ENCODE peak calls at places on chromosome 14, in nine cellular contexts. B is GM23338, E is upper lobe of left lung, D is suprapubic skin, U is GM12878, Z is HCT116, R is HL-60, W is sigmoid colon, F is prostate gland. A is an unnamed sample.

GRCh38 chr14:39138450-39138849 is 24.3 kb downstream of the GEMIN2 start:
- DNase-seq in E (no peak), F (no peak), W (no peak), Z (no peak), D (no peak), U (no peak), B (no peak), R (no peak), A (no peak)

GRCh38 chr14:70788893-70789292 is 20.4 kb downstream of the MAP3K9 start:
- DNase-seq in Z (no peak), D (no peak), B (no peak), W (no peak), F (no peak), R (no peak), U (no peak), E (no peak), A (no peak)

GRCh38 chr14:60645191-60645590 is 4.1 kb downstream of the SIX1 start:
- DNase-seq in R (no peak), U (no peak), W (no peak), E (no peak), F (no peak), D (no peak), Z (no peak), B (no peak), A (no peak)

GRCh38 chr14:74604157-74604556 is 7.9 kb downstream of the LTBP2 start:
- DNase-seq in W (no peak), D (no peak), B (no peak), R (no peak), U (no peak), E (no peak), Z (no peak), F (no peak), A (no peak)

GRCh38 chr14:36988568-36988967 is 183.8 kb downstream of the SLC25A21 start:
- DNase-seq in B (no peak), U (no peak), W (no peak), E (no peak), R (no peak), D (no peak), F (no peak), Z (no peak), A (no peak)

GRCh38 chr14:95515080-95515489 is 1.4 kb downstream of the SYNE3 start:
- DNase-seq in B (peak), R (peak), Z (no peak), W (peak), U (no peak), E (peak), D (peak), F (no peak), A (no peak)

GRCh38 chr14:99816642-99817041 is 23.4 kb downstream of the EML1 start:
- DNase-seq in F (no peak), W (no peak), U (no peak), R (no peak), Z (no peak), E (no peak), B (no peak), D (no peak), A (no peak)

GRCh38 chr14:28875937-28876910 is 109.6 kb downstream of the FOXG1 start:
- DNase-seq in R (no peak), E (no peak), W (no peak), B (peak), Z (no peak), D (no peak), F (no peak), U (no peak), A (no peak)

GRCh38 chr14:52018252-52018651 is 28.9 kb downstream of the RTRAF start:
- DNase-seq in U (no peak), E (no peak), B (no peak), W (no peak), Z (no peak), D (no peak), R (no peak), F (no peak), A (peak)

GRCh38 chr14:35414365-35414764 is 9.8 kb upstream of the NFKBIA start:
- DNase-seq in U (no peak), Z (no peak), B (peak), W (no peak), E (no peak), D (no peak), R (no peak), F (no peak), A (no peak)

GRCh38 chr14:31834616-31835015 is 242.5 kb upstream of the ARHGAP5 start:
- DNase-seq in F (no peak), B (no peak), E (no peak), R (no peak), U (no peak), D (no peak), W (no peak), Z (no peak), A (no peak)

GRCh38 chr14:47919994-47920393 is 244.6 kb upstream of the MDGA2 start:
- DNase-seq in D (no peak), U (no peak), R (no peak), F (no peak), W (peak), B (no peak), E (peak), Z (no peak), A (no peak)

GRCh38 chr14:56027421-56027820 is 90.8 kb upstream of the PELI2 start:
- DNase-seq in D (no peak), Z (no peak), U (no peak), E (no peak), F (no peak), W (no peak), B (no peak), R (no peak), A (no peak)

GRCh38 chr14:96811265-96811664 is 14.1 kb downstream of the VRK1 start:
- DNase-seq in B (no peak), R (no peak), E (no peak), Z (no peak), D (no peak), F (no peak), U (no peak), W (no peak), A (no peak)

GRCh38 chr14:49447725-49448124 is 138.5 kb downstream of the RPS29 start:
- DNase-seq in W (no peak), E (no peak), U (no peak), F (no peak), Z (no peak), R (no peak), B (no peak), D (no peak), A (no peak)

GRCh38 chr14:31582286-31582691 is 21.1 kb downstream of the NUBPL start:
- DNase-seq in W (no peak), U (no peak), R (no peak), E (no peak), D (no peak), F (no peak), Z (no peak), B (no peak), A (no peak)

GRCh38 chr14:52553002-52553670 is 500 bp downstream of the GPR137C start:
- DNase-seq in W (peak), Z (no peak), B (peak), D (peak), F (peak), E (peak), U (no peak), R (peak), A (peak)

GRCh38 chr14:68471029-68471963 is 321.6 kb downstream of the ZFP36L1 start:
- DNase-seq in F (no peak), E (no peak), Z (no peak), R (no peak), W (no peak), B (peak), U (peak), D (no peak), A (no peak)
- TF ChIP-seq POLR2AphosphoS5 in F (no peak), E (no peak), Z (no peak), R (no peak), W (no peak), B (peak), U (no peak), D (no peak), A (no peak)

DNA sequence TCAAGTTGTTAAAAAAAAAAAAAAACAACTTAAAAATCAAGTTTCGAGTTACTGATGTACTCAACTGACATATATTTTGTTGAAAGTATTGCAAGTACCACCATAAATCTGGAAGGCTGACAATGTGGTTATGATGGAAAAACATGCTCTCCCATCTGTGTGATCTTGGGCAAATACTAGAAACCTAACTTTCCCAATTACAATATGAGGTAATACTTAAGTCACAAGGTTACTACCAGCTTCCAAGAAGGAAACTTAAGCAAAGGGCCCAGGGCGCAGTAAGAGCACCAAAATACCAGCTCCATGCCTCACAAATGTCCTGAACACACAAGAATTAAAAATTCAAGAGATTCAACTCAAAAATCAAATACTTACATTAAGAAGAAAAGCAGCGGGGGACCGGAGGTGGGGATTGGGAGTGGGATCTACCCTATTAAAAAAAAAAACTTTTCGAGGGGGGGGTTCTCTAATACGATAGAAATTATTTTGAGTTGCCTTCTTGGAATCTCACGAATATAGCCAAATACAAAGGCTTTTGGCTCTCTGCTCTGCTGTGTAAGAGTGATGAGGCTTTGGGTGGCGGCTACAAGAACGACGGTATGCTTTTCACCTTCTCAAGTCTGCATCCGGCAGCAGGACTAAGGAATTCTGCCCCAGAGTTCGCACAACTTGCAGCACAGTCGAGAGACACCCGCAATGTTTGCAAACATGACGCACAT is 1.2 kb downstream of the SAV1 start:
- DNase-seq in R (peak), U (no peak), D (no peak), E (no peak), F (peak), Z (no peak), B (peak), W (peak), A (peak)
- TF ChIP-seq POLR2AphosphoS5 in R (no peak), U (no peak), D (peak), E (no peak), F (peak), Z (no peak), B (no peak), W (peak), A (peak)

GRCh38 chr14:64942531-64943111 is at the start of gene GPX2:
- DNase-seq in Z (no peak), E (peak), F (peak), D (no peak), W (no peak), B (no peak), R (no peak), U (no peak), A (peak)
- TF ChIP-seq POLR2AphosphoS5 in Z (no peak), E (no peak), F (peak), D (no peak), W (no peak), B (no peak), R (no peak), U (no peak), A (peak)

GRCh38 chr14:103705524-103706284 is 9.5 kb downstream of the XRCC3 start:
- DNase-seq in Z (no peak), U (no peak), B (no peak), F (no peak), D (peak), E (no peak), W (no peak), R (no peak), A (no peak)
- TF ChIP-seq POLR2AphosphoS5 in Z (no peak), U (no peak), B (no peak), F (peak), D (no peak), E (no peak), W (no peak), R (no peak), A (no peak)

GRCh38 chr14:105351920-105352871 is 37.6 kb downstream of the PACS2 start:
- DNase-seq in Z (peak), U (peak), W (peak), D (peak), B (peak), R (peak), F (peak), E (no peak), A (peak)
- TF ChIP-seq POLR2AphosphoS5 in Z (no peak), U (no peak), W (no peak), D (no peak), B (no peak), R (no peak), F (peak), E (no peak), A (no peak)

GRCh38 chr14:22399776-22400175 is 189.2 kb downstream of the DAD1 start:
- DNase-seq in Z (no peak), F (no peak), U (no peak), E (no peak), R (no peak), D (no peak), W (no peak), B (no peak), A (no peak)
- TF ChIP-seq POLR2AphosphoS5 in Z (no peak), F (no peak), U (no peak), E (no peak), R (no peak), D (no peak), W (no peak), B (no peak), A (no peak)

GRCh38 chr14:101947904-101948665 is 16.3 kb upstream of the DYNC1H1 start:
- DNase-seq in F (peak), W (peak), B (peak), Z (peak), R (peak), E (peak), U (peak), D (peak), A (peak)

GRCh38 chr14:101948666-101949205 is 15.6 kb upstream of the DYNC1H1 start:
- DNase-seq in W (peak), U (no peak), R (no peak), B (peak), F (no peak), E (peak), D (peak), Z (no peak), A (no peak)

GRCh38 chr14:101950100-101950499 is 14.3 kb upstream of the DYNC1H1 start:
- DNase-seq in D (peak), F (no peak), R (no peak), Z (no peak), W (peak), E (no peak), B (no peak), U (no peak), A (no peak)

GRCh38 chr14:101953151-101953550 is 11.2 kb upstream of the DYNC1H1 start:
- DNase-seq in Z (no peak), R (no peak), D (peak), F (no peak), E (no peak), W (peak), B (no peak), U (no peak), A (no peak)

DNA sequence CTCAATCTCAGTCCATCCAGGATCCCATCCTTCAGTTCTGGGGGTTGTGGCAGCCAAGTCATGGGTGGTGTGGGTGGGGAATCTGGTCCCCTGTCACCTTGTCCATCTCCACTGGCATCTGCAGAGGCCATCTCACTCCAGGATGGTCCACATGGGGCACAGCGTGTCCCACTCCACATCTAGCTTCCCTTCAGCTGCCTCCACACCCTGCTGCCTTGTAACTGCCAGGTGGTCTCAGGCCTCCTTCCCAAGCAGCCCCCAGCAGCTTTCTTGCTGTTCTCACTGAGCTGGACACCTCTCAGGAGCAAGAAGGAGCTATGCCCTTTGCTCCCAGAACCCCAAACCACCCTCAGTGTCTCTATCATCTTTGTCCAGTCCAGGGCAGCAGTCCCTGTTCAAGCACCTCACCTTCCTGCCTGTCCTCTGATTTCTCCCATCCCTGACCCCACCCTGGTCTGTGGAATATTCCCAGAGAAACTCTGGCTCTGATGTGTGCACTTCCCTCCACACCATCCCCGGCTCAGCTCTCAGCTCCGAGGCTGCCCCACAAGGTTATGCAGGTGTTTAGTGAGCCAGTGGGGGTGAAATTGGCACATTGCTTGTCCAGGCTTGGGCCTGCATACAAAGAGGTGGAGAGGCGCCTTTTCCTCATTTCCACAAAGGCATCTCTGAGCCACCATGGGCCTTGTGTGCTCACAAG is 13.7 kb upstream of the DYNC1H1 start:
- DNase-seq in W (peak), E (no peak), F (no peak), D (peak), B (no peak), Z (no peak), R (no peak), U (no peak), A (no peak)
- TF ChIP-seq POLR2AphosphoS5 in W (no peak), E (no peak), F (no peak), D (no peak), B (no peak), Z (no peak), R (no peak), U (no peak), A (no peak)

A was measured in transverse colon.